ENCODE peak calls at places on chromosomes 7 and 10, in eight cellular contexts. One of them, this sample, is unnamed.
A peak's percentile ranks its signal among the peaks of the same experiment; 100 is the strongest.

GRCh38 chr10:3853547-3853989 is 68.6 kb upstream of the KLF6 start:
- DNase-seq in cardiac fibroblast: no peak
- DNase-seq in HFF-Myc: peak; percentile 49
- DNase-seq in HCT116: no peak
- DNase-seq in A549: no peak
- DNase-seq in upper lobe of right lung: no peak
- DNase-seq in left ventricle myocardium inferior: no peak
- DNase-seq in foreskin fibroblast: peak; percentile 66
- DNase-seq in this sample: no peak

GRCh38 chr10:93554760-93555432 is 11.6 kb upstream of the FFAR4 start:
- DNase-seq in upper lobe of right lung: peak; percentile 86
- DNase-seq in cardiac fibroblast: peak; percentile 80
- DNase-seq in HCT116: peak; percentile 47
- DNase-seq in foreskin fibroblast: peak; percentile 77
- DNase-seq in HFF-Myc: peak; percentile 42
- DNase-seq in left ventricle myocardium inferior: peak; percentile 69
- DNase-seq in A549: peak; percentile 76
- DNase-seq in this sample: peak; percentile 14

GRCh38 chr7:155921804-155922506 is 109.7 kb upstream of the SHH start:
- DNase-seq in left ventricle myocardium inferior: no peak
- DNase-seq in HFF-Myc: no peak
- DNase-seq in upper lobe of right lung: peak; percentile 84
- DNase-seq in HCT116: peak; percentile 77
- DNase-seq in A549: no peak
- DNase-seq in foreskin fibroblast: no peak
- DNase-seq in cardiac fibroblast: no peak
- DNase-seq in this sample: no peak

GRCh38 chr10:109773818-109774440 is 149.4 kb downstream of the XPNPEP1 start:
- DNase-seq in A549: peak; percentile 7
- DNase-seq in foreskin fibroblast: peak; percentile 59
- DNase-seq in upper lobe of right lung: no peak
- DNase-seq in HFF-Myc: no peak
- DNase-seq in HCT116: peak; percentile 16
- DNase-seq in cardiac fibroblast: peak; percentile 66
- DNase-seq in left ventricle myocardium inferior: no peak
- DNase-seq in this sample: peak; percentile 1

GRCh38 chr7:64868469-64868868 is 34.6 kb upstream of the ZNF273 start:
- DNase-seq in HCT116: no peak
- DNase-seq in HFF-Myc: no peak
- DNase-seq in upper lobe of right lung: no peak
- DNase-seq in cardiac fibroblast: no peak
- DNase-seq in foreskin fibroblast: no peak
- DNase-seq in A549: no peak
- DNase-seq in left ventricle myocardium inferior: no peak
- DNase-seq in this sample: no peak

GRCh38 chr7:36175872-36176271 is 22.8 kb downstream of the EEPD1 start:
- DNase-seq in A549: no peak
- DNase-seq in HCT116: no peak
- DNase-seq in cardiac fibroblast: no peak
- DNase-seq in foreskin fibroblast: no peak
- DNase-seq in HFF-Myc: no peak
- DNase-seq in upper lobe of right lung: peak; percentile 72
- DNase-seq in left ventricle myocardium inferior: peak; percentile 44
- DNase-seq in this sample: no peak

GRCh38 chr7:96178581-96178980 is 143.3 kb downstream of the SLC25A13 start:
- DNase-seq in left ventricle myocardium inferior: no peak
- DNase-seq in HCT116: no peak
- DNase-seq in upper lobe of right lung: no peak
- DNase-seq in A549: no peak
- DNase-seq in cardiac fibroblast: no peak
- DNase-seq in foreskin fibroblast: no peak
- DNase-seq in HFF-Myc: no peak
- DNase-seq in this sample: no peak

GRCh38 chr7:158689500-158689899 is 15.1 kb downstream of the NCAPG2 start:
- DNase-seq in foreskin fibroblast: no peak
- DNase-seq in left ventricle myocardium inferior: no peak
- DNase-seq in cardiac fibroblast: no peak
- DNase-seq in HCT116: no peak
- DNase-seq in upper lobe of right lung: no peak
- DNase-seq in A549: no peak
- DNase-seq in HFF-Myc: no peak
- DNase-seq in this sample: no peak

GRCh38 chr7:45682836-45683555 is 108.8 kb downstream of the ADCY1 start:
- DNase-seq in foreskin fibroblast: peak; percentile 17
- DNase-seq in upper lobe of right lung: no peak
- DNase-seq in HCT116: no peak
- DNase-seq in A549: no peak
- DNase-seq in HFF-Myc: no peak
- DNase-seq in cardiac fibroblast: peak; percentile 67
- DNase-seq in left ventricle myocardium inferior: no peak
- DNase-seq in this sample: no peak

GRCh38 chr10:35412336-35412735 is 76.0 kb downstream of the CCNY start:
- DNase-seq in A549: no peak
- DNase-seq in upper lobe of right lung: no peak
- DNase-seq in HFF-Myc: no peak
- DNase-seq in left ventricle myocardium inferior: no peak
- DNase-seq in foreskin fibroblast: no peak
- DNase-seq in HCT116: no peak
- DNase-seq in cardiac fibroblast: no peak
- DNase-seq in this sample: no peak

GRCh38 chr10:44975487-44976331 is 2.9 kb downstream of the DEPP1 start:
- DNase-seq in HCT116: peak; percentile 23
- DNase-seq in HFF-Myc: no peak
- DNase-seq in upper lobe of right lung: no peak
- DNase-seq in foreskin fibroblast: peak; percentile 38
- DNase-seq in A549: no peak
- DNase-seq in cardiac fibroblast: peak; percentile 79
- DNase-seq in left ventricle myocardium inferior: no peak
- DNase-seq in this sample: no peak

GRCh38 chr10:119211625-119212441 is 4.5 kb downstream of the GRK5 start:
- DNase-seq in A549: no peak
- DNase-seq in left ventricle myocardium inferior: no peak
- DNase-seq in HCT116: no peak
- DNase-seq in upper lobe of right lung: no peak
- DNase-seq in foreskin fibroblast: peak; percentile 16
- DNase-seq in HFF-Myc: no peak
- DNase-seq in cardiac fibroblast: peak; percentile 42
- DNase-seq in this sample: no peak

GRCh38 chr10:43785252-43785651 is 136.6 kb upstream of the ZNF32 start:
- DNase-seq in HCT116: peak; percentile 4
- DNase-seq in left ventricle myocardium inferior: no peak
- DNase-seq in foreskin fibroblast: peak; percentile 18
- DNase-seq in upper lobe of right lung: no peak
- DNase-seq in cardiac fibroblast: peak; percentile 25
- DNase-seq in A549: no peak
- DNase-seq in HFF-Myc: no peak
- DNase-seq in this sample: no peak

GRCh38 chr7:128361463-128362441 is at the start of gene PRRT4:
- DNase-seq in upper lobe of right lung: peak; percentile 68
- DNase-seq in HCT116: no peak
- DNase-seq in A549: peak; percentile 63
- DNase-seq in left ventricle myocardium inferior: peak; percentile 43
- DNase-seq in cardiac fibroblast: no peak
- DNase-seq in HFF-Myc: no peak
- DNase-seq in foreskin fibroblast: peak; percentile 53
- DNase-seq in this sample: no peak

GRCh38 chr10:51170518-51171245 is 96.4 kb downstream of the PRKG1 start:
- DNase-seq in cardiac fibroblast: peak; percentile 24
- DNase-seq in upper lobe of right lung: no peak
- DNase-seq in A549: no peak
- DNase-seq in left ventricle myocardium inferior: no peak
- DNase-seq in HFF-Myc: no peak
- DNase-seq in HCT116: no peak
- DNase-seq in foreskin fibroblast: peak; percentile 77
- DNase-seq in this sample: no peak

GRCh38 chr7:38241071-38241470 is 32.4 kb downstream of the TARP start:
- DNase-seq in A549: no peak
- DNase-seq in left ventricle myocardium inferior: no peak
- DNase-seq in foreskin fibroblast: no peak
- DNase-seq in cardiac fibroblast: no peak
- DNase-seq in HFF-Myc: no peak
- DNase-seq in upper lobe of right lung: no peak
- DNase-seq in HCT116: no peak
- DNase-seq in this sample: no peak

GRCh38 chr7:137421389-137421788 is 77.9 kb upstream of the PTN start:
- DNase-seq in left ventricle myocardium inferior: no peak
- DNase-seq in upper lobe of right lung: no peak
- DNase-seq in A549: no peak
- DNase-seq in HFF-Myc: no peak
- DNase-seq in foreskin fibroblast: peak; percentile 64
- DNase-seq in HCT116: no peak
- DNase-seq in cardiac fibroblast: peak; percentile 19
- DNase-seq in this sample: no peak

GRCh38 chr7:156456503-156457115 is 184.0 kb upstream of the RNF32 start:
- DNase-seq in foreskin fibroblast: no peak
- DNase-seq in cardiac fibroblast: no peak
- DNase-seq in upper lobe of right lung: no peak
- DNase-seq in left ventricle myocardium inferior: no peak
- DNase-seq in HCT116: no peak
- DNase-seq in A549: no peak
- DNase-seq in HFF-Myc: no peak
- DNase-seq in this sample: no peak

GRCh38 chr10:78457804-78458483 is 424.3 kb downstream of the RPS24 start:
- DNase-seq in cardiac fibroblast: peak; percentile 79
- DNase-seq in left ventricle myocardium inferior: no peak
- DNase-seq in A549: peak; percentile 57
- DNase-seq in HFF-Myc: peak; percentile 19
- DNase-seq in upper lobe of right lung: no peak
- DNase-seq in foreskin fibroblast: peak; percentile 58
- DNase-seq in HCT116: no peak
- DNase-seq in this sample: peak; percentile 74

GRCh38 chr10:69961168-69961863 is 91.3 kb upstream of the MACROH2A2 start:
- DNase-seq in upper lobe of right lung: no peak
- DNase-seq in A549: no peak
- DNase-seq in HCT116: no peak
- DNase-seq in cardiac fibroblast: no peak
- DNase-seq in left ventricle myocardium inferior: no peak
- DNase-seq in HFF-Myc: no peak
- DNase-seq in foreskin fibroblast: no peak
- DNase-seq in this sample: no peak

GRCh38 chr7:116812905-116813304 is 49.5 kb upstream of the CAPZA2 start:
- DNase-seq in cardiac fibroblast: no peak
- DNase-seq in left ventricle myocardium inferior: no peak
- DNase-seq in HFF-Myc: no peak
- DNase-seq in A549: no peak
- DNase-seq in HCT116: no peak
- DNase-seq in upper lobe of right lung: no peak
- DNase-seq in foreskin fibroblast: peak; percentile 28
- DNase-seq in this sample: no peak

GRCh38 chr7:35492451-35493175 is 202.3 kb downstream of the HERPUD2 start:
- DNase-seq in A549: no peak
- DNase-seq in HCT116: no peak
- DNase-seq in HFF-Myc: no peak
- DNase-seq in upper lobe of right lung: no peak
- DNase-seq in foreskin fibroblast: no peak
- DNase-seq in cardiac fibroblast: no peak
- DNase-seq in left ventricle myocardium inferior: no peak
- DNase-seq in this sample: no peak

GRCh38 chr7:129773871-129774270 is 162.4 kb downstream of the NRF1 start:
- DNase-seq in upper lobe of right lung: no peak
- DNase-seq in foreskin fibroblast: no peak
- DNase-seq in left ventricle myocardium inferior: no peak
- DNase-seq in HFF-Myc: no peak
- DNase-seq in cardiac fibroblast: no peak
- DNase-seq in A549: no peak
- DNase-seq in HCT116: no peak
- DNase-seq in this sample: no peak

GRCh38 chr7:5452937-5453540 is 29.4 kb upstream of the TNRC18 start:
- DNase-seq in cardiac fibroblast: peak; percentile 76
- DNase-seq in A549: no peak
- DNase-seq in left ventricle myocardium inferior: no peak
- DNase-seq in HFF-Myc: peak; percentile 30
- DNase-seq in foreskin fibroblast: peak; percentile 84
- DNase-seq in HCT116: no peak
- DNase-seq in upper lobe of right lung: no peak
- DNase-seq in this sample: no peak

GRCh38 chr7:157678503-157678902 is 341.7 kb downstream of the DNAJB6 start:
- DNase-seq in upper lobe of right lung: no peak
- DNase-seq in A549: no peak
- DNase-seq in foreskin fibroblast: no peak
- DNase-seq in left ventricle myocardium inferior: no peak
- DNase-seq in HCT116: no peak
- DNase-seq in HFF-Myc: no peak
- DNase-seq in cardiac fibroblast: no peak
- DNase-seq in this sample: no peak

GRCh38 chr7:69134316-69134715 is 464.0 kb upstream of the AUTS2 start:
- DNase-seq in cardiac fibroblast: no peak
- DNase-seq in A549: no peak
- DNase-seq in HCT116: no peak
- DNase-seq in upper lobe of right lung: no peak
- DNase-seq in HFF-Myc: no peak
- DNase-seq in left ventricle myocardium inferior: no peak
- DNase-seq in foreskin fibroblast: no peak
- DNase-seq in this sample: no peak

GRCh38 chr10:96305019-96305418 is 785 bp downstream of the DNTT start:
- DNase-seq in HCT116: no peak
- DNase-seq in upper lobe of right lung: no peak
- DNase-seq in cardiac fibroblast: no peak
- DNase-seq in A549: no peak
- DNase-seq in left ventricle myocardium inferior: no peak
- DNase-seq in HFF-Myc: no peak
- DNase-seq in foreskin fibroblast: no peak
- DNase-seq in this sample: no peak
- H3K4me3 ChIP-seq in HCT116: no peak overlapping the region
- H3K4me3 ChIP-seq in upper lobe of right lung: no peak overlapping the region
- H3K4me3 ChIP-seq in cardiac fibroblast: no peak overlapping the region
- H3K4me3 ChIP-seq in A549: no peak overlapping the region
- H3K4me3 ChIP-seq in left ventricle myocardium inferior: no peak overlapping the region
- H3K4me3 ChIP-seq in HFF-Myc: no peak overlapping the region
- H3K4me3 ChIP-seq in foreskin fibroblast: no peak overlapping the region
- H3K4me3 ChIP-seq in this sample: no peak overlapping the region

GRCh38 chr10:112687647-112688046 is 240.6 kb downstream of the VTI1A start:
- DNase-seq in A549: no peak
- DNase-seq in foreskin fibroblast: peak; percentile 83
- DNase-seq in cardiac fibroblast: peak; percentile 73
- DNase-seq in HFF-Myc: no peak
- DNase-seq in left ventricle myocardium inferior: no peak
- DNase-seq in upper lobe of right lung: no peak
- DNase-seq in HCT116: no peak
- DNase-seq in this sample: peak; percentile 34

GRCh38 chr10:112689327-112689726 is 242.3 kb downstream of the VTI1A start:
- DNase-seq in upper lobe of right lung: no peak
- DNase-seq in foreskin fibroblast: peak; percentile 31
- DNase-seq in cardiac fibroblast: peak; percentile 37
- DNase-seq in left ventricle myocardium inferior: peak; percentile 22
- DNase-seq in A549: peak; percentile 42
- DNase-seq in HFF-Myc: no peak
- DNase-seq in HCT116: peak; percentile 10
- DNase-seq in this sample: no peak
- TF ChIP-seq CTCF in upper lobe of right lung: peak; percentile 38
- TF ChIP-seq CTCF in foreskin fibroblast: peak; percentile 23
- TF ChIP-seq CTCF in cardiac fibroblast: peak; percentile 41
- TF ChIP-seq CTCF in left ventricle myocardium inferior: peak; percentile 56
- TF ChIP-seq CTCF in A549: peak; percentile 51
- TF ChIP-seq CTCF in HFF-Myc: peak; percentile 50
- TF ChIP-seq CTCF in HCT116: peak; percentile 38
- TF ChIP-seq CTCF in this sample: peak; percentile 45

GRCh38 chr7:134781171-134781570 is 1.7 kb downstream of the CALD1 start:
- DNase-seq in foreskin fibroblast: no peak
- DNase-seq in left ventricle myocardium inferior: no peak
- DNase-seq in HCT116: no peak
- DNase-seq in cardiac fibroblast: peak; percentile 50
- DNase-seq in A549: no peak
- DNase-seq in HFF-Myc: no peak
- DNase-seq in upper lobe of right lung: no peak
- DNase-seq in this sample: no peak
- H3K4me3 ChIP-seq in foreskin fibroblast: peak overlapping the region; percentile 80
- H3K4me3 ChIP-seq in left ventricle myocardium inferior: peak overlapping the region; percentile 76
- H3K4me3 ChIP-seq in HCT116: no peak overlapping the region
- H3K4me3 ChIP-seq in cardiac fibroblast: peak overlapping the region; percentile 75
- H3K4me3 ChIP-seq in A549: peak overlapping the region; percentile 48
- H3K4me3 ChIP-seq in HFF-Myc: peak overlapping the region; percentile 66
- H3K4me3 ChIP-seq in upper lobe of right lung: peak overlapping the region; percentile 59
- H3K4me3 ChIP-seq in this sample: peak overlapping the region; percentile 70

GRCh38 chr7:43391518-43391917 is 191.4 kb upstream of the STK17A start:
- DNase-seq in upper lobe of right lung: no peak
- DNase-seq in A549: no peak
- DNase-seq in foreskin fibroblast: no peak
- DNase-seq in cardiac fibroblast: no peak
- DNase-seq in left ventricle myocardium inferior: no peak
- DNase-seq in HFF-Myc: no peak
- DNase-seq in HCT116: no peak
- DNase-seq in this sample: no peak
- TF ChIP-seq CTCF in upper lobe of right lung: no peak
- TF ChIP-seq CTCF in A549: no peak
- TF ChIP-seq CTCF in foreskin fibroblast: no peak
- TF ChIP-seq CTCF in cardiac fibroblast: no peak
- TF ChIP-seq CTCF in left ventricle myocardium inferior: no peak
- TF ChIP-seq CTCF in HFF-Myc: no peak
- TF ChIP-seq CTCF in HCT116: no peak
- TF ChIP-seq CTCF in this sample: no peak